ENCODE peak calls at places on chromosomes 1 and 21, in ten cellular contexts. A is esophagus muscularis mucosa, T is NCI-H526 treated with DMSO at 0.1 percent for 48 hours, M is ecto neural progenitor cell, E is right atrium auricular region, P is breast epithelium, W is left cardiac atrium, X is GM12891, I is NCI-H2171 treated with DMSO at 0.1 percent for 48 hours, G is neural progenitor cell. Q is an unnamed sample.

GRCh38 chr1:228411548-228412430 is 4.9 kb downstream of the TRIM17 start:
- DNase-seq in T (no peak), I (no peak), W (no peak), A (no peak), P (no peak), G (no peak), M (no peak), E (no peak), X (no peak), Q (no peak)

GRCh38 chr1:230711245-230711644 is 2.7 kb downstream of the AGT start:
- DNase-seq in W (no peak), X (no peak), I (no peak), G (no peak), P (no peak), A (no peak), T (no peak), E (no peak), M (no peak), Q (no peak)

GRCh38 chr1:113684153-113684541 is 75.1 kb downstream of the PHTF1 start:
- DNase-seq in X (no peak), A (no peak), E (peak; percentile 78), W (peak; percentile 67), P (no peak), G (no peak), I (no peak), M (no peak), T (no peak), Q (no peak)

GRCh38 chr1:41699861-41700248 is 215.4 kb upstream of the EDN2 start:
- DNase-seq in G (no peak), M (no peak), P (no peak), E (no peak), A (no peak), X (no peak), W (no peak), T (no peak), I (no peak), Q (no peak)

GRCh38 chr1:25912076-25912831 is 6.0 kb upstream of the STMN1 start:
- DNase-seq in A (no peak), W (no peak), X (no peak), P (no peak), G (no peak), M (no peak), E (no peak), I (no peak), T (no peak), Q (no peak)

GRCh38 chr1:3419415-3420204 is 34.9 kb upstream of the ARHGEF16 start:
- DNase-seq in E (no peak), G (no peak), X (no peak), P (no peak), A (no peak), T (no peak), M (no peak), I (no peak), W (no peak), Q (no peak)

GRCh38 chr1:2548068-2548589 is 8.0 kb upstream of the TNFRSF14 start:
- DNase-seq in G (peak; percentile 88), I (peak; percentile 69), P (peak; percentile 90), X (peak; percentile 70), T (peak; percentile 28), W (peak; percentile 81), M (peak; percentile 88), A (no peak), E (peak; percentile 83), Q (peak; percentile 83)

GRCh38 chr1:107842241-107842640 is 122.7 kb downstream of the VAV3 start:
- DNase-seq in E (no peak), W (no peak), G (no peak), I (no peak), X (no peak), T (no peak), A (no peak), M (no peak), P (no peak), Q (no peak)

GRCh38 chr1:56710646-56711045 is 65.5 kb downstream of the PRKAA2 start:
- DNase-seq in X (no peak), M (no peak), E (no peak), W (no peak), G (no peak), I (no peak), T (no peak), A (no peak), P (no peak), Q (no peak)

GRCh38 chr21:46406001-46406400 is 52.7 kb upstream of the DIP2A start:
- DNase-seq in M (no peak), G (no peak), A (no peak), P (no peak), W (peak; percentile 2), X (no peak), E (no peak), T (no peak), I (no peak), Q (no peak)